ENCODE peak calls at places on chromosomes 7 and 10, in five cellular contexts. Y is astrocyte of the cerebellum, Q is Peyer's patch, U is kidney epithelial cell, N is choroid plexus epithelial cell. P is an unnamed sample.

GRCh38 chr7:13989138-13989943 is at the start of gene ETV1:
- DNase-seq in Y (no peak), Q (peak), N (peak), U (no peak), P (peak)

GRCh38 chr7:68770649-68771048 is 827.6 kb upstream of the AUTS2 start:
- DNase-seq in U (no peak), Q (no peak), Y (no peak), N (no peak), P (no peak)

GRCh38 chr10:7577206-7577978 is 89.4 kb downstream of the ITIH5 start:
- DNase-seq in U (no peak), Y (no peak), N (no peak), Q (no peak), P (no peak)

GRCh38 chr10:100896876-100897461 is 15.8 kb upstream of the SLF2 start:
- DNase-seq in Q (no peak), Y (no peak), N (no peak), U (no peak), P (no peak)

GRCh38 chr7:110010379-110010778 is 1080.5 kb upstream of the LRRN3 start:
- DNase-seq in Q (no peak), U (no peak), N (no peak), Y (no peak), P (no peak)

GRCh38 chr10:124701435-124701834 is 42.7 kb downstream of the FAM53B start:
- DNase-seq in U (no peak), Q (peak), Y (peak), N (peak), P (no peak)

GRCh38 chr7:129615018-129615417 is 3.5 kb downstream of the NRF1 start:
- DNase-seq in Q (no peak), Y (no peak), U (no peak), N (peak), P (peak)

GRCh38 chr7:97771576-97771975 is 39.7 kb downstream of the TAC1 start:
- DNase-seq in U (no peak), Q (no peak), N (no peak), Y (no peak), P (no peak)

GRCh38 chr7:158043461-158044155 is 544.0 kb downstream of the PTPRN2 start:
- DNase-seq in Q (peak), U (no peak), Y (no peak), N (no peak), P (no peak)

GRCh38 chr7:88377421-88377820 is 70.7 kb upstream of the STEAP4 start:
- DNase-seq in N (no peak), U (peak), Q (no peak), Y (no peak), P (no peak)

GRCh38 chr7:96135241-96135640 is 186.7 kb downstream of the SLC25A13 start:
- DNase-seq in U (peak), N (no peak), Y (no peak), Q (no peak), P (peak)

GRCh38 chr7:131007439-131008330 is 273.7 kb upstream of the KLF14 start:
- DNase-seq in Y (peak), Q (peak), U (no peak), N (peak), P (peak)

GRCh38 chr10:26217396-26218105 is 977 bp downstream of the GAD2 start:
- DNase-seq in N (no peak), Y (no peak), U (no peak), Q (no peak), P (no peak)

GRCh38 chr10:104267721-104268690 is 978 bp upstream of the GSTO2 start:
- DNase-seq in U (no peak), N (peak), Q (no peak), Y (no peak), P (no peak)

GRCh38 chr7:151058766-151059361 is 525 bp upstream of the SLC4A2 start:
- DNase-seq in Q (peak), Y (no peak), U (no peak), N (peak), P (peak)

GRCh38 chr10:113459672-113460280 is 93.1 kb upstream of the HABP2 start:
- DNase-seq in Y (no peak), U (no peak), Q (no peak), N (no peak), P (no peak)

GRCh38 chr7:153103219-153103618 is 343.7 kb downstream of the ACTR3B start:
- DNase-seq in Y (no peak), Q (no peak), U (no peak), N (no peak), P (no peak)

GRCh38 chr7:105519353-105519752 is 2.7 kb downstream of the PUS7 start:
- DNase-seq in U (no peak), N (no peak), Y (no peak), Q (no peak), P (no peak)

GRCh38 chr7:38000272-38000671 is 79.8 kb downstream of the EPDR1 start:
- DNase-seq in Y (no peak), U (no peak), Q (no peak), N (peak), P (no peak)

GRCh38 chr7:126569402-126569801 is 683.3 kb downstream of the GRM8 start:
- DNase-seq in N (no peak), Y (peak), U (no peak), Q (no peak), P (no peak)

GRCh38 chr7:100607111-100607510 is 4.9 kb downstream of the PCOLCE start:
- DNase-seq in Y (no peak), N (no peak), Q (no peak), U (no peak), P (no peak)

GRCh38 chr7:5491251-5492044 is 67.8 kb upstream of the TNRC18 start:
- DNase-seq in Q (no peak), Y (no peak), U (no peak), N (no peak), P (no peak)

GRCh38 chr7:155819186-155819585 is 6.9 kb upstream of the SHH start:
- DNase-seq in U (no peak), Q (no peak), N (no peak), Y (no peak), P (no peak)

DNA sequence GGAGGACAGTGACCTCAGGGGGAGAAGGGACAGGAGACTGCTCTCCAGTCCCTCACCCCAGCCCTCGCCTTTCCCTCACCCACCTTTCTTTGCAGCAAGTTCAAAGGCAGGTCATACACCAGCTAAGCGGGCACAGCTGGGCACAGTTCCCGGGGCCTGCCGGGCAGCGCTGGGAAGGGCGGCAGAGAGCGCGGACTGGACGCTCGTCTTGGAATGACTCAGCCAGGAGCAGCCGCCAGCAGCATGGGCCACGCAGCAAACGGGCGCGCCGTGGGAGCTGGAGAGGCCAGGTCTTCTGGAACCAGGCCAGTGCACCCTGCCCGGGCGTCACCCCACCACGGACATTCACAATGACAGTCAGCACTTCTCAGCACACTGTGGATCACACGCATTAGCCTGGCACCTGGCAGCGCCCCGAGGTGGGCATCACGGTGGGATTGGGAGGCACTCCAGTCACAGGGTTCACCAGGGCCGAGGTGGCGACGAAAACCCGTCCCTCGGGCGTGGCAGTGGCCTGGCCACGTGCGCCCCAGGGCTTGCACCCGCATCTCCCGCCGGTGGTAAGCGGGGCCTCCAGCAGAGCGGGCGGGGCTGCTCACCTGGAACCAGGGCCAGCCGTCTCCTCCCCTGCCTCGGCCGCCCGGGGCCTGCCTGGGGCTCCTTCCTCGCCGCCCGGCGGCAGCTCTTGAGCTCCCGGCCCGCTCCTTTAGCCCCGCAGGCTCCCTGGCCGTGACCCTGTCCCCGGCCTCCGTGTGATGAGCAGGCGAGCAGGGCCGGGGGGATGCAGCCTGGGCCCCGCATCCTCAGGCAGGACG is 29.0 kb upstream of the WDFY4 start:
- DNase-seq in Q (peak), N (peak), Y (no peak), U (peak), P (peak)
- TF ChIP-seq CTCF in Q (no peak), N (no peak), Y (no peak), U (no peak), P (no peak)

DNA sequence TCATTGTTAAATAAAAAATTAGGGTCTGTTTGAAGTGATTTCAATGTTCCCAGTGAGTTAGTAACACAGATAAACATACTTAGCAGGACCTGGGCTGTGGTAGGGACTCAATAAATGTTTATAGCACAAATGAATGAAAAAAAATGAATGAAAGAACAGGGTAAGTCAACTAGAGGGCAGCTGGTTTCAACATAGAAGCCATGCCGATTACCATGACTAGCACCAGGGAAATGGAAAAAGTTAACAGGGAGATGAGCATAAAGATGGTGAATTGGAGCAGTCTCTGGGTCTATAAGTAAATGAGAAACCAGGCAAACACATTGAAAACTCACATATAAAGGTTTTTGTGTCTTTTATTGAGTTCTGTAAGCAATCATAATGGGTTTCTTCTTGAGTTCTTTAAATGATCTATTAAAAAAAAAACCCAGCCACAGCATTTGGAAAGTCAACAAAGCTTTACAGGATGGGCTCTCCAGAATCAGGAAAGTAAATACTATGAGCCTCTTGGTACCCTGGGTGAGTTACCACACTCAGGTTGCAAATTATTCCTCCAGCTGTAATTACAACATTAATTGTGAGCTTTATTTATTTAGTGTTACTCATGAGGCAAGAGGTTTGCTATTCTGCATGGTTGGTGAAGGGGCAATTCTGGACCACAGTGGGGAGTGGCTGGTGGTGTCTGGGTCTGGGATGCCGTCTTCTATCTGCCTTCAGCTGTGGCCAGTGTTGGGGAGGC is 46.1 kb upstream of the MTPN start:
- DNase-seq in Q (no peak), U (no peak), N (no peak), Y (no peak), P (no peak)
- TF ChIP-seq CTCF in Q (no peak), U (no peak), N (no peak), Y (no peak), P (no peak)

GRCh38 chr10:86343761-86344160 is 22.8 kb downstream of the GRID1 start:
- DNase-seq in Y (no peak), N (no peak), U (no peak), Q (no peak), P (no peak)

GRCh38 chr10:86345296-86346168 is 21.1 kb downstream of the GRID1 start:
- DNase-seq in U (peak), Y (no peak), N (no peak), Q (no peak), P (peak)

GRCh38 chr10:86346169-86346793 is 20.3 kb downstream of the GRID1 start:
- DNase-seq in Q (no peak), Y (no peak), U (no peak), N (no peak), P (no peak)

GRCh38 chr10:86344281-86344680 is 22.3 kb downstream of the GRID1 start:
- DNase-seq in Q (no peak), N (no peak), Y (no peak), U (no peak), P (no peak)

DNA sequence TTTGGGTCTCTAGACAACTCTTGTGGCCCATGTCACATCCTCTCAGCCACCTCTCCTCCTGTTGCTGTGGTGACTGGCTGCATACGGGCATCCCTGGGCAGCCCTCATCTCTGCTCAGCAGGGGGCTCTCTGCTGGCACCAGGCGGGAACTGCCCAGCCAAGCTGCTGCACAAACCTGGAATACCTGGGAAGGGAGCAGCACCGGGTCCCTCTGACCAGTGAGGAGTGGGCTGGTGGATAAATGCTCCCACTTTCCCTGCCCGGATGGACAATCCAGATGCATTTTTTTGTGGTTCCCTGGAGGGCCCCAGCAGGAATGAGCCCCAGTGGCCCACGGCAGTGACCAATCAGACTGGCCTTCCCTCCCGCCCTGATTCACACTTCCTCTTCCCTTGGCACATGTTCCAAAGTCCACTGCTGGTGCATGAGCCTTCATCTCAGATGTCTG is 21.9 kb downstream of the GRID1 start:
- DNase-seq in N (no peak), Q (no peak), Y (no peak), U (no peak), P (no peak)
- TF ChIP-seq CTCF in N (no peak), Q (no peak), Y (no peak), U (no peak), P (no peak)

GRCh38 chr10:130338588-130339070 is 202.4 kb downstream of the GLRX3 start:
- DNase-seq in Q (no peak), U (no peak), Y (no peak), N (no peak), P (no peak)

GRCh38 chr10:130339911-130340310 is 203.7 kb downstream of the GLRX3 start:
- DNase-seq in N (no peak), U (no peak), Y (no peak), Q (no peak), P (no peak)

GRCh38 chr10:130339091-130339490 is 202.9 kb downstream of the GLRX3 start:
- DNase-seq in Q (no peak), U (no peak), Y (no peak), N (no peak), P (no peak)

GRCh38 chr10:130340816-130341215 is 204.6 kb downstream of the GLRX3 start:
- DNase-seq in N (no peak), Q (no peak), U (no peak), Y (no peak), P (no peak)

GRCh38 chr10:130341325-130341724 is 205.1 kb downstream of the GLRX3 start:
- DNase-seq in N (no peak), U (no peak), Q (no peak), Y (no peak), P (no peak)
- TF ChIP-seq CTCF in N (peak), U (peak), Q (no peak), Y (no peak), P (peak)

P was measured in MCF 10A.